ENCODE peak calls at places on chromosomes 4 and X, in nine cellular contexts. One of them, this sample, is unnamed.
A peak's percentile ranks its signal among the peaks of the same experiment; 100 is the strongest.

GRCh38 chr4:173332021-173332487 is 2.1 kb downstream of the HMGB2 start:
- DNase-seq in IMR-90: peak; percentile 16
- DNase-seq in vagina: no peak
- DNase-seq in T-helper 1 cell: no peak
- DNase-seq in activated naive CD8-positive, alpha-beta T cell treated with anti-CD3 and anti-CD28 coated beads for 36 hours: no peak
- DNase-seq in EH: peak; percentile 42
- DNase-seq in activated CD8-positive, alpha-beta memory T cell treated with anti-CD3 and anti-CD28 coated beads, Interleukin-2, amount 50 U/mL, for 48 hours: no peak
- DNase-seq in putamen: no peak
- DNase-seq in MV-4-11: peak; percentile 55
- DNase-seq in this sample: peak; percentile 48

GRCh38 chr4:152500798-152501434 is 35.0 kb downstream of the FBXW7 start:
- DNase-seq in EH: peak; percentile 83
- DNase-seq in T-helper 1 cell: no peak
- DNase-seq in activated CD8-positive, alpha-beta memory T cell treated with anti-CD3 and anti-CD28 coated beads, Interleukin-2, amount 50 U/mL, for 48 hours: no peak
- DNase-seq in putamen: peak; percentile 69
- DNase-seq in activated naive CD8-positive, alpha-beta T cell treated with anti-CD3 and anti-CD28 coated beads for 36 hours: peak; percentile 12
- DNase-seq in MV-4-11: peak; percentile 82
- DNase-seq in IMR-90: peak; percentile 93
- DNase-seq in vagina: no peak
- DNase-seq in this sample: peak; percentile 87

GRCh38 chrX:38552721-38553120 is 8.6 kb upstream of the TSPAN7 start:
- DNase-seq in activated naive CD8-positive, alpha-beta T cell treated with anti-CD3 and anti-CD28 coated beads for 36 hours: no peak
- DNase-seq in vagina: no peak
- DNase-seq in T-helper 1 cell: no peak
- DNase-seq in putamen: no peak
- DNase-seq in IMR-90: no peak
- DNase-seq in activated CD8-positive, alpha-beta memory T cell treated with anti-CD3 and anti-CD28 coated beads, Interleukin-2, amount 50 U/mL, for 48 hours: no peak
- DNase-seq in MV-4-11: no peak
- DNase-seq in EH: no peak
- DNase-seq in this sample: no peak

GRCh38 chr4:109067509-109068205 is 234.8 kb downstream of the COL25A1 start:
- DNase-seq in T-helper 1 cell: no peak
- DNase-seq in putamen: no peak
- DNase-seq in vagina: no peak
- DNase-seq in MV-4-11: no peak
- DNase-seq in activated CD8-positive, alpha-beta memory T cell treated with anti-CD3 and anti-CD28 coated beads, Interleukin-2, amount 50 U/mL, for 48 hours: no peak
- DNase-seq in EH: peak; percentile 9
- DNase-seq in activated naive CD8-positive, alpha-beta T cell treated with anti-CD3 and anti-CD28 coated beads for 36 hours: no peak
- DNase-seq in IMR-90: peak; percentile 68
- DNase-seq in this sample: peak; percentile 33

GRCh38 chr4:32226201-32226600 is 1506.0 kb downstream of the PCDH7 start:
- DNase-seq in MV-4-11: no peak
- DNase-seq in T-helper 1 cell: no peak
- DNase-seq in EH: no peak
- DNase-seq in IMR-90: peak; percentile 56
- DNase-seq in vagina: no peak
- DNase-seq in activated naive CD8-positive, alpha-beta T cell treated with anti-CD3 and anti-CD28 coated beads for 36 hours: no peak
- DNase-seq in putamen: no peak
- DNase-seq in activated CD8-positive, alpha-beta memory T cell treated with anti-CD3 and anti-CD28 coated beads, Interleukin-2, amount 50 U/mL, for 48 hours: no peak
- DNase-seq in this sample: no peak

GRCh38 chr4:20528508-20528907 is 171.8 kb upstream of the PACRGL start:
- DNase-seq in activated naive CD8-positive, alpha-beta T cell treated with anti-CD3 and anti-CD28 coated beads for 36 hours: no peak
- DNase-seq in vagina: no peak
- DNase-seq in putamen: no peak
- DNase-seq in activated CD8-positive, alpha-beta memory T cell treated with anti-CD3 and anti-CD28 coated beads, Interleukin-2, amount 50 U/mL, for 48 hours: no peak
- DNase-seq in IMR-90: peak; percentile 59
- DNase-seq in EH: peak; percentile 49
- DNase-seq in MV-4-11: no peak
- DNase-seq in T-helper 1 cell: no peak
- DNase-seq in this sample: peak; percentile 76

GRCh38 chr4:42768125-42768748 is 111.3 kb upstream of the ATP8A1 start:
- DNase-seq in activated naive CD8-positive, alpha-beta T cell treated with anti-CD3 and anti-CD28 coated beads for 36 hours: no peak
- DNase-seq in EH: no peak
- DNase-seq in T-helper 1 cell: no peak
- DNase-seq in vagina: no peak
- DNase-seq in activated CD8-positive, alpha-beta memory T cell treated with anti-CD3 and anti-CD28 coated beads, Interleukin-2, amount 50 U/mL, for 48 hours: no peak
- DNase-seq in IMR-90: no peak
- DNase-seq in MV-4-11: no peak
- DNase-seq in putamen: no peak
- DNase-seq in this sample: no peak

GRCh38 chrX:131067846-131068745 is 9.9 kb downstream of the ARHGAP36 start:
- DNase-seq in putamen: no peak
- DNase-seq in T-helper 1 cell: no peak
- DNase-seq in vagina: no peak
- DNase-seq in activated CD8-positive, alpha-beta memory T cell treated with anti-CD3 and anti-CD28 coated beads, Interleukin-2, amount 50 U/mL, for 48 hours: no peak
- DNase-seq in EH: no peak
- DNase-seq in MV-4-11: no peak
- DNase-seq in IMR-90: no peak
- DNase-seq in activated naive CD8-positive, alpha-beta T cell treated with anti-CD3 and anti-CD28 coated beads for 36 hours: no peak
- DNase-seq in this sample: no peak

GRCh38 chrX:45803383-45803921 is 602.8 kb upstream of the DIPK2B start:
- DNase-seq in EH: peak; percentile 92
- DNase-seq in putamen: no peak
- DNase-seq in MV-4-11: peak; percentile 89
- DNase-seq in T-helper 1 cell: no peak
- DNase-seq in IMR-90: peak; percentile 94
- DNase-seq in activated CD8-positive, alpha-beta memory T cell treated with anti-CD3 and anti-CD28 coated beads, Interleukin-2, amount 50 U/mL, for 48 hours: no peak
- DNase-seq in activated naive CD8-positive, alpha-beta T cell treated with anti-CD3 and anti-CD28 coated beads for 36 hours: peak; percentile 43
- DNase-seq in vagina: no peak
- DNase-seq in this sample: peak; percentile 90

GRCh38 chr4:40322853-40323252 is 12.3 kb upstream of the CHRNA9 start:
- DNase-seq in IMR-90: no peak
- DNase-seq in T-helper 1 cell: no peak
- DNase-seq in MV-4-11: no peak
- DNase-seq in activated CD8-positive, alpha-beta memory T cell treated with anti-CD3 and anti-CD28 coated beads, Interleukin-2, amount 50 U/mL, for 48 hours: no peak
- DNase-seq in putamen: no peak
- DNase-seq in EH: peak; percentile 71
- DNase-seq in vagina: no peak
- DNase-seq in activated naive CD8-positive, alpha-beta T cell treated with anti-CD3 and anti-CD28 coated beads for 36 hours: no peak
- DNase-seq in this sample: peak; percentile 46

GRCh38 chrX:39787999-39788398 is 309.8 kb downstream of the BCOR start:
- DNase-seq in activated CD8-positive, alpha-beta memory T cell treated with anti-CD3 and anti-CD28 coated beads, Interleukin-2, amount 50 U/mL, for 48 hours: no peak
- DNase-seq in T-helper 1 cell: no peak
- DNase-seq in vagina: no peak
- DNase-seq in MV-4-11: no peak
- DNase-seq in EH: no peak
- DNase-seq in activated naive CD8-positive, alpha-beta T cell treated with anti-CD3 and anti-CD28 coated beads for 36 hours: no peak
- DNase-seq in putamen: no peak
- DNase-seq in IMR-90: no peak
- DNase-seq in this sample: no peak

GRCh38 chr4:99457270-99457669 is 22.1 kb upstream of the ADH7 start:
- DNase-seq in T-helper 1 cell: no peak
- DNase-seq in MV-4-11: no peak
- DNase-seq in putamen: no peak
- DNase-seq in activated naive CD8-positive, alpha-beta T cell treated with anti-CD3 and anti-CD28 coated beads for 36 hours: no peak
- DNase-seq in vagina: no peak
- DNase-seq in activated CD8-positive, alpha-beta memory T cell treated with anti-CD3 and anti-CD28 coated beads, Interleukin-2, amount 50 U/mL, for 48 hours: no peak
- DNase-seq in EH: no peak
- DNase-seq in IMR-90: no peak
- DNase-seq in this sample: no peak

GRCh38 chr4:8422327-8422726 is 18.2 kb downstream of the ACOX3 start:
- DNase-seq in T-helper 1 cell: no peak
- DNase-seq in activated naive CD8-positive, alpha-beta T cell treated with anti-CD3 and anti-CD28 coated beads for 36 hours: no peak
- DNase-seq in IMR-90: no peak
- DNase-seq in putamen: no peak
- DNase-seq in vagina: no peak
- DNase-seq in EH: no peak
- DNase-seq in activated CD8-positive, alpha-beta memory T cell treated with anti-CD3 and anti-CD28 coated beads, Interleukin-2, amount 50 U/mL, for 48 hours: no peak
- DNase-seq in MV-4-11: no peak
- DNase-seq in this sample: no peak

GRCh38 chrX:94743478-94743877 is 1069.5 kb downstream of the FAM133A start:
- DNase-seq in MV-4-11: peak; percentile 39
- DNase-seq in IMR-90: no peak
- DNase-seq in EH: no peak
- DNase-seq in vagina: no peak
- DNase-seq in T-helper 1 cell: no peak
- DNase-seq in activated CD8-positive, alpha-beta memory T cell treated with anti-CD3 and anti-CD28 coated beads, Interleukin-2, amount 50 U/mL, for 48 hours: no peak
- DNase-seq in activated naive CD8-positive, alpha-beta T cell treated with anti-CD3 and anti-CD28 coated beads for 36 hours: no peak
- DNase-seq in putamen: no peak
- DNase-seq in this sample: no peak

GRCh38 chr4:10974371-10974770 is 289.8 kb upstream of the CLNK start:
- DNase-seq in IMR-90: no peak
- DNase-seq in EH: no peak
- DNase-seq in MV-4-11: no peak
- DNase-seq in T-helper 1 cell: no peak
- DNase-seq in putamen: no peak
- DNase-seq in vagina: no peak
- DNase-seq in activated naive CD8-positive, alpha-beta T cell treated with anti-CD3 and anti-CD28 coated beads for 36 hours: no peak
- DNase-seq in activated CD8-positive, alpha-beta memory T cell treated with anti-CD3 and anti-CD28 coated beads, Interleukin-2, amount 50 U/mL, for 48 hours: no peak
- DNase-seq in this sample: peak; percentile 26

GRCh38 chr4:37066149-37066548 is 178.4 kb upstream of the NWD2 start:
- DNase-seq in putamen: no peak
- DNase-seq in EH: no peak
- DNase-seq in activated CD8-positive, alpha-beta memory T cell treated with anti-CD3 and anti-CD28 coated beads, Interleukin-2, amount 50 U/mL, for 48 hours: no peak
- DNase-seq in IMR-90: no peak
- DNase-seq in MV-4-11: no peak
- DNase-seq in T-helper 1 cell: no peak
- DNase-seq in vagina: no peak
- DNase-seq in activated naive CD8-positive, alpha-beta T cell treated with anti-CD3 and anti-CD28 coated beads for 36 hours: no peak
- DNase-seq in this sample: no peak

GRCh38 chr4:137310156-137310555 is 222.1 kb downstream of the PCDH18 start:
- DNase-seq in vagina: no peak
- DNase-seq in EH: peak; percentile 37
- DNase-seq in activated CD8-positive, alpha-beta memory T cell treated with anti-CD3 and anti-CD28 coated beads, Interleukin-2, amount 50 U/mL, for 48 hours: no peak
- DNase-seq in T-helper 1 cell: no peak
- DNase-seq in IMR-90: peak; percentile 4
- DNase-seq in MV-4-11: no peak
- DNase-seq in putamen: no peak
- DNase-seq in activated naive CD8-positive, alpha-beta T cell treated with anti-CD3 and anti-CD28 coated beads for 36 hours: no peak
- DNase-seq in this sample: no peak

GRCh38 chrX:45774961-45775360 is 574.3 kb upstream of the DIPK2B start:
- DNase-seq in EH: peak; percentile 89
- DNase-seq in IMR-90: peak; percentile 81
- DNase-seq in activated naive CD8-positive, alpha-beta T cell treated with anti-CD3 and anti-CD28 coated beads for 36 hours: no peak
- DNase-seq in MV-4-11: no peak
- DNase-seq in activated CD8-positive, alpha-beta memory T cell treated with anti-CD3 and anti-CD28 coated beads, Interleukin-2, amount 50 U/mL, for 48 hours: no peak
- DNase-seq in T-helper 1 cell: no peak
- DNase-seq in putamen: no peak
- DNase-seq in vagina: no peak
- DNase-seq in this sample: no peak

GRCh38 chrX:13906103-13906502 is 89.2 kb upstream of the GPM6B start:
- DNase-seq in IMR-90: no peak
- DNase-seq in activated CD8-positive, alpha-beta memory T cell treated with anti-CD3 and anti-CD28 coated beads, Interleukin-2, amount 50 U/mL, for 48 hours: no peak
- DNase-seq in vagina: no peak
- DNase-seq in MV-4-11: no peak
- DNase-seq in T-helper 1 cell: no peak
- DNase-seq in EH: no peak
- DNase-seq in putamen: peak; percentile 92
- DNase-seq in activated naive CD8-positive, alpha-beta T cell treated with anti-CD3 and anti-CD28 coated beads for 36 hours: no peak
- DNase-seq in this sample: no peak

GRCh38 chrX:46325312-46325877 is 219.8 kb downstream of the ZNF674 start:
- DNase-seq in EH: peak; percentile 76
- DNase-seq in T-helper 1 cell: no peak
- DNase-seq in MV-4-11: no peak
- DNase-seq in IMR-90: peak; percentile 52
- DNase-seq in activated CD8-positive, alpha-beta memory T cell treated with anti-CD3 and anti-CD28 coated beads, Interleukin-2, amount 50 U/mL, for 48 hours: peak; percentile 63
- DNase-seq in activated naive CD8-positive, alpha-beta T cell treated with anti-CD3 and anti-CD28 coated beads for 36 hours: peak; percentile 55
- DNase-seq in vagina: no peak
- DNase-seq in putamen: no peak
- DNase-seq in this sample: peak; percentile 67

GRCh38 chr4:3372264-3372932 is 69.4 kb upstream of the HGFAC start:
- DNase-seq in activated CD8-positive, alpha-beta memory T cell treated with anti-CD3 and anti-CD28 coated beads, Interleukin-2, amount 50 U/mL, for 48 hours: no peak
- DNase-seq in EH: no peak
- DNase-seq in MV-4-11: no peak
- DNase-seq in IMR-90: no peak
- DNase-seq in vagina: no peak
- DNase-seq in putamen: no peak
- DNase-seq in activated naive CD8-positive, alpha-beta T cell treated with anti-CD3 and anti-CD28 coated beads for 36 hours: no peak
- DNase-seq in T-helper 1 cell: no peak
- DNase-seq in this sample: no peak

GRCh38 chr4:141376769-141377168 is 156.1 kb downstream of the ZNF330 start:
- DNase-seq in activated naive CD8-positive, alpha-beta T cell treated with anti-CD3 and anti-CD28 coated beads for 36 hours: no peak
- DNase-seq in EH: no peak
- DNase-seq in putamen: no peak
- DNase-seq in activated CD8-positive, alpha-beta memory T cell treated with anti-CD3 and anti-CD28 coated beads, Interleukin-2, amount 50 U/mL, for 48 hours: no peak
- DNase-seq in IMR-90: no peak
- DNase-seq in vagina: no peak
- DNase-seq in T-helper 1 cell: no peak
- DNase-seq in MV-4-11: no peak
- DNase-seq in this sample: no peak

GRCh38 chrX:37653397-37654085 is 32.0 kb upstream of the XK start:
- DNase-seq in activated CD8-positive, alpha-beta memory T cell treated with anti-CD3 and anti-CD28 coated beads, Interleukin-2, amount 50 U/mL, for 48 hours: no peak
- DNase-seq in putamen: no peak
- DNase-seq in EH: no peak
- DNase-seq in T-helper 1 cell: no peak
- DNase-seq in vagina: no peak
- DNase-seq in activated naive CD8-positive, alpha-beta T cell treated with anti-CD3 and anti-CD28 coated beads for 36 hours: no peak
- DNase-seq in IMR-90: no peak
- DNase-seq in MV-4-11: no peak
- DNase-seq in this sample: no peak

GRCh38 chr4:55161739-55162138 is 36.3 kb upstream of the KDR start:
- DNase-seq in EH: no peak
- DNase-seq in activated CD8-positive, alpha-beta memory T cell treated with anti-CD3 and anti-CD28 coated beads, Interleukin-2, amount 50 U/mL, for 48 hours: no peak
- DNase-seq in T-helper 1 cell: no peak
- DNase-seq in IMR-90: no peak
- DNase-seq in MV-4-11: no peak
- DNase-seq in vagina: no peak
- DNase-seq in putamen: no peak
- DNase-seq in activated naive CD8-positive, alpha-beta T cell treated with anti-CD3 and anti-CD28 coated beads for 36 hours: no peak
- DNase-seq in this sample: no peak